ENCODE peak calls at places on chromosomes 16 and 17, in ten cellular contexts. E is NCI-H2081; I is NCI-H526 treated with DMSO at 0.1 percent for 48 hours; K is left ventricle myocardium inferior; S is activated CD4-positive, alpha-beta T cell treated with anti-CD3 and anti-CD28 coated beads, Interleukin-2, amount 50 U/mL, for 1 hour; M is AG04450; H is effector CD4-positive, alpha-beta T cell; G is epithelial cell of esophagus; Y is skeletal muscle cell; Z is NCI-H510A. F is an unnamed sample.

GRCh38 chr16:27839419-27839818 is 224.1 kb downstream of the GSG1L start:
- DNase-seq in Z (no peak), E (no peak), M (no peak), G (peak), Y (no peak), I (no peak), K (no peak), H (no peak), S (no peak), F (no peak)

GRCh38 chr17:40124279-40125141 is 2.7 kb downstream of the MSL1 start:
- DNase-seq in Y (no peak), I (peak), E (peak), S (no peak), Z (peak), K (no peak), H (no peak), M (no peak), G (peak), F (no peak)

GRCh38 chr17:39231091-39231561 is 5.4 kb upstream of the STAC2 start:
- DNase-seq in Z (no peak), K (no peak), H (no peak), M (no peak), E (no peak), Y (no peak), I (no peak), G (no peak), S (no peak), F (no peak)

GRCh38 chr16:11844499-11844898 is 6.8 kb downstream of the RSL1D1 start:
- DNase-seq in G (no peak), I (no peak), Z (no peak), S (no peak), E (no peak), H (no peak), M (no peak), K (no peak), Y (no peak), F (no peak)

GRCh38 chr16:71367243-71367976 is 8.9 kb downstream of the CALB2 start:
- DNase-seq in Y (no peak), M (no peak), I (peak), E (peak), Z (peak), H (no peak), K (no peak), S (peak), G (peak), F (peak)

GRCh38 chr16:70453117-70453890 is 1.1 kb upstream of the FCSK start:
- DNase-seq in E (no peak), Y (no peak), H (no peak), K (no peak), M (no peak), G (no peak), I (no peak), S (no peak), Z (no peak), F (no peak)

GRCh38 chr16:48381201-48381600 is 4.0 kb downstream of the SIAH1 start:
- DNase-seq in Y (no peak), M (no peak), H (no peak), Z (no peak), G (no peak), E (no peak), S (no peak), I (no peak), K (no peak), F (no peak)

GRCh38 chr17:40707720-40708119 is 4.2 kb upstream of the KRT24 start:
- DNase-seq in I (no peak), S (no peak), K (peak), M (no peak), Y (no peak), E (no peak), G (peak), Z (no peak), H (no peak), F (peak)

GRCh38 chr17:73595068-73595865 is 49.0 kb downstream of the SDK2 start:
- DNase-seq in K (peak), H (no peak), Z (no peak), I (no peak), G (peak), S (peak), E (no peak), Y (no peak), M (no peak), F (peak)

GRCh38 chr16:49575352-49576172 is 202.0 kb downstream of the C16orf78 start:
- DNase-seq in H (no peak), G (no peak), I (peak), K (peak), M (no peak), S (no peak), Z (peak), Y (no peak), E (no peak), F (peak)

F was measured in lower lobe of right lung.